ENCODE peak calls at places on chromosomes 7 and 10, in eight cellular contexts. C, U, I, T, O, E, G and F are unnamed samples. For H3K4me1, the result is how much of the 10 kb centered on the place peaks cover.

GRCh38 chr7:100367676-100368613 is 5.3 kb upstream of the PILRA start:
- DNase-seq in I (no peak), U (no peak), C (no peak), E (no peak), G (peak), T (no peak), O (no peak), F (peak)

GRCh38 chr7:119252962-119253361 is 1020.0 kb upstream of the KCND2 start:
- DNase-seq in E (no peak), O (no peak), U (no peak), T (no peak), G (no peak), I (no peak), C (no peak), F (no peak)

GRCh38 chr7:391411-391951 is 101.5 kb downstream of the FOXL3 start:
- DNase-seq in O (peak), I (no peak), G (peak), T (peak), C (no peak), E (no peak), U (no peak), F (no peak)

GRCh38 chr10:72089618-72090017 is 1.3 kb upstream of the SPOCK2 start:
- DNase-seq in G (no peak), T (no peak), C (no peak), O (peak), E (no peak), U (no peak), I (no peak), F (peak)

GRCh38 chr7:92292981-92293380 is 47.2 kb downstream of the ANKIB1 start:
- DNase-seq in T (no peak), C (no peak), O (no peak), U (no peak), I (no peak), E (no peak), G (no peak), F (no peak)

GRCh38 chr7:98251251-98251843 is 685 bp downstream of the TECPR1 start:
- DNase-seq in U (no peak), T (peak), G (peak), I (peak), O (no peak), E (peak), C (peak), F (peak)

GRCh38 chr7:82906502-82906901 is 256.2 kb downstream of the PCLO start:
- DNase-seq in O (no peak), U (no peak), G (no peak), I (no peak), T (no peak), E (no peak), C (no peak), F (no peak)

GRCh38 chr7:32051128-32051527 is 19.1 kb downstream of the PDE1C start:
- DNase-seq in U (no peak), O (no peak), C (no peak), E (no peak), G (no peak), T (no peak), I (no peak), F (no peak)

GRCh38 chr10:34047389-34047788 is 712.9 kb upstream of the NRP1 start:
- DNase-seq in G (no peak), C (no peak), E (no peak), I (no peak), O (no peak), T (no peak), U (no peak), F (no peak)

GRCh38 chr7:107035446-107035845 is 9.1 kb upstream of the PRKAR2B start:
- DNase-seq in T (no peak), G (no peak), C (no peak), I (peak), U (no peak), E (no peak), O (no peak), F (no peak)

GRCh38 chr7:117157121-117157870 is 165.6 kb downstream of the WNT2 start:
- DNase-seq in U (no peak), C (peak), G (no peak), I (peak), O (no peak), E (no peak), T (no peak), F (no peak)

GRCh38 chr7:54355842-54356241 is 186.3 kb upstream of the VSTM2A start:
- DNase-seq in I (no peak), C (no peak), O (no peak), E (no peak), U (no peak), T (no peak), G (no peak), F (no peak)

GRCh38 chr7:29287366-29287765 is 92.8 kb downstream of the CHN2 start:
- DNase-seq in G (no peak), C (no peak), E (no peak), T (no peak), I (peak), O (no peak), U (peak), F (no peak)

GRCh38 chr10:70540089-70540788 is 61.7 kb downstream of the PALD1 start:
- DNase-seq in C (no peak), U (no peak), G (no peak), O (no peak), T (no peak), I (peak), E (peak), F (no peak)

GRCh38 chr7:131031100-131031868 is 296.4 kb upstream of the MKLN1 start:
- DNase-seq in G (no peak), E (no peak), I (no peak), O (no peak), C (no peak), U (no peak), T (no peak), F (no peak)

GRCh38 chr7:127897704-127898454 is 133.4 kb downstream of the LRRC4 start:
- DNase-seq in I (peak), O (no peak), E (no peak), U (no peak), G (no peak), T (no peak), C (no peak), F (no peak)

GRCh38 chr7:55533050-55533728 is 39.1 kb downstream of the VOPP1 start:
- DNase-seq in U (no peak), E (no peak), I (peak), C (peak), G (peak), O (no peak), T (no peak), F (peak)

GRCh38 chr10:20233423-20233822 is 417.2 kb downstream of the PLXDC2 start:
- DNase-seq in I (no peak), E (peak), G (no peak), U (no peak), O (no peak), C (no peak), T (no peak), F (no peak)

GRCh38 chr10:21509391-21510217 is 15.9 kb downstream of the SKIDA1 start:
- DNase-seq in G (peak), I (no peak), T (no peak), C (no peak), E (peak), O (no peak), U (no peak), F (no peak)

GRCh38 chr7:116447980-116448839 is 51.3 kb upstream of the CAV2 start:
- DNase-seq in G (no peak), E (no peak), C (no peak), I (no peak), O (no peak), U (no peak), T (no peak), F (no peak)

GRCh38 chr7:100066953-100067352 is 14.6 kb downstream of the ZNF3 start:
- DNase-seq in G (no peak), E (no peak), T (no peak), U (no peak), I (no peak), C (no peak), O (no peak), F (no peak)

GRCh38 chr7:77399838-77400237 is 16.3 kb downstream of the GSAP start:
- DNase-seq in C (no peak), U (no peak), E (no peak), I (no peak), T (no peak), O (no peak), G (no peak), F (no peak)

GRCh38 chr7:92421676-92422435 is 25.4 kb upstream of the GATAD1 start:
- DNase-seq in C (no peak), T (no peak), E (no peak), G (no peak), I (no peak), O (no peak), U (no peak), F (no peak)

GRCh38 chr10:92238586-92239098 is 52.2 kb downstream of the CPEB3 start:
- DNase-seq in E (peak), U (no peak), C (peak), T (peak), I (no peak), O (peak), G (no peak), F (peak)

GRCh38 chr10:92239185-92239599 is 51.7 kb downstream of the CPEB3 start:
- DNase-seq in T (peak), U (no peak), E (peak), C (no peak), G (no peak), O (no peak), I (no peak), F (no peak)

GRCh38 chr10:92240289-92241157 is 50.4 kb downstream of the CPEB3 start:
- DNase-seq in T (peak), U (no peak), I (peak), O (peak), E (peak), G (peak), C (peak), F (peak)

GRCh38 chr10:92239600-92240288 is 51.1 kb downstream of the CPEB3 start:
- DNase-seq in T (peak), U (no peak), I (peak), C (peak), G (peak), O (peak), E (peak), F (peak)

DNA sequence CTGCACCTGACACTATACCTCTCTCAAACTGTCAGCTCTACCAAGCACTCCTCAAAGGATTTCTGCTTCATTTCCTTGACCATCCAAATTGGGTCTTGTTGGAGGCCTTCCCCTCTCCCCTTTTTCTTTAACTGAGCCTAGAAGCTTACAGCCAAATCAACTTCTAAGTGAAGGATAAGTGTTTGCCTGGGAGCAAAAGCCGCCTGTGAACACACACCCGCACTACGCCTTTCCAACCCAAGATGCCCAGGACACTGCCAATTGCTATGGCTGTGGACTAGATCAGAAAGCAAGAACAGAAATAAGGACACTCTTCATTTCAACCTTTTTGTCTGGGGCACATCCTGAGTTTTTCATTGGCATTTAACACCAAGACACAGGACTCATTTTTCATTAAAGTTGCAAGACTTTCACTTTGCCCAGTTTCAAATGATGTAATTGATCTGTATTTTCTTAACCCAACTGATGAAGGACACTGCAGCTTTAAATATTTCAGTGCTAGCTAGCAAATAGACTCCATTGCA is 52.8 kb downstream of the CPEB3 start:
- DNase-seq in T (no peak), O (no peak), G (no peak), E (no peak), U (no peak), C (peak), I (no peak), F (no peak)
- H3K27ac ChIP-seq in T (peak), O (peak), G (peak), E (no peak), U (no peak), C (no peak), I (no peak), F (peak)

GRCh38 chr10:69464801-69465401 is 13.6 kb downstream of the TSPAN15 start:
- DNase-seq in I (no peak), G (peak), T (no peak), U (no peak), E (no peak), O (no peak), C (peak), F (peak)
- H3K4me1 ChIP-seq in I (half or more), G (half or more), T (under half), U (under half), E (under half), O (under half), C (half or more), F (under half)

DNA sequence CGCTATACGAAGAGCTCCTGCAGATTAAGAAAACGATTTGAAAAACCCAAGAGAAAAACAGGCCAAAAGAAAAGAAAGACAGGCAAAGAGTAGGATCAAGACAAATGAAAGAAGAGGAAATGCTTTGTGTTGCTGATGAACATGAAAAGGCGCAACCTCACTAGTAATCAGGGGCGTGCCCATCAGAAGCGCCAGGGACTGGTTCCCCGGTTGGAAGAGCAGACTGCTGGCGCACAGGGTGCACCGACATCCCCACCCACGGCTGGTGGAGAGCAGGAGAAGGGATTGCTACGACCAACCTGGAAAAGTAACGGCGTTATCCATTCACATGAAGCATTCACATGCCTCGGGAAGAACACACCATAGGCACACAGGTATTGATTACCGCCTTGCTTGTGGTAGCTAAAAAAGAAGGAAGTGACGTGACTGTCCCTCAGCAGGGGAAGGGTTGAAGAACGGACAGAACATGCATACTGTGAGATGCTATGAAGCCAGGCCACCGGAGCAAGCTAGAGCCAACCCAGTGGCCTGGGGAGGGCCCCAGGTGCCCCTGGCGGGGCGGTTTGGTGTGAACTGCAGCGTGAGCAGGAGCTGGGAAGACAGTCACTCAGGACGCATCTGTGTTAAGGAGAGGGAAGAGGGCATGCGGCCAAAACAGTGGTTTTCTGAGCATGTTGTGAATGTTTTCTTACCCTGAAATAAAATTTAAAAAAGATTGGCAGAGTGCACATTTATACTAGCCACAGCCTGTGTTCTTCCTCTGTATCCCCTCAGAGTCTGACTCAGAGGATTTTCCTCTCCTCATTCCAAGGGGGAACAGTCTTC is 18.3 kb downstream of the AGAP3 start:
- DNase-seq in I (peak), C (no peak), E (peak), U (no peak), T (no peak), O (no peak), G (no peak), F (no peak)
- TF ChIP-seq POLR2AphosphoS5 in I (no peak), C (no peak), E (peak), U (no peak), T (no peak), O (no peak), G (no peak), F (no peak)

DNA sequence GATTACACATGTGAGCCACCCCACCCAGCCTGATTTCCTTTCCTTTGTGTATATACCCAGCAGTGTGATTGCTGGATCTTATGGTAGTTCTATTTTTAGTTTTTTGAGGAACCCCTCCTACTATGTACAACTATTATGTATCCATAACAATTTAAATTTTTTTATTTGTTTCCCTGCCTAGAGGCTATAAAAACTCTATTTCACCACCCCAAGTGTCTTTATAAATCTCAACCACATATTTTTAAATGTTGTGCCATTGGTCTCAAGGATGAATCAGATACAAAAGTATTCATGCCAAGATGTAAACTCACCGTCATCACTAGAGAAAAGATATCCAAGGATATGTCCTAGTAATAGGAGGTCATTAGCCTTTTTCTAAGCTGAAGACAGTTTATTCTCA is 29.2 kb downstream of the COL1A2 start:
- DNase-seq in U (no peak), T (no peak), G (no peak), C (no peak), I (no peak), E (no peak), O (no peak), F (no peak)
- H3K27ac ChIP-seq in U (no peak), T (no peak), G (no peak), C (no peak), I (no peak), E (no peak), O (peak), F (peak)

GRCh38 chr10:118957141-118957825 is 72.2 kb upstream of the NANOS1 start:
- DNase-seq in G (no peak), U (no peak), E (no peak), I (no peak), T (no peak), C (no peak), O (peak), F (no peak)
- H3K4me1 ChIP-seq in G (under half), U (under half), E (under half), I (under half), T (under half), C (under half), O (under half), F (under half)

DNA sequence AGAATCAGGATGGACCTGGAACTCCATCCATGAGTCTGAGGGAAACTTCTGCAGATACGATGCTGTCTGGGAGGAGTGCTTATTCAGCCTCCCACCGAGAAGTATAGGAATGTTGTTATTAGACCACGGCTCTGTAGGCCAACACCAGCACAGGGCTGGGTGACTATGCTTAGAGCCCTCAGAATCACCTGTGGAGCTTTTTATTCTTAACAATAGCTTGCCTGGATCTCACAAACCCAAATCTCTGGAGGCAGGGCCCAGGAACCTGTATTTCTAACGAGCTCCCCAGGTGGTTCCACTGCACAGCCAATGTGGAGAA is 55.6 kb upstream of the ARID5B start:
- DNase-seq in T (no peak), I (no peak), U (no peak), G (no peak), O (no peak), C (no peak), E (no peak), F (no peak)
- TF ChIP-seq POLR2AphosphoS5 in T (no peak), I (no peak), U (no peak), G (no peak), O (no peak), C (no peak), E (no peak), F (no peak)

GRCh38 chr10:100535338-100535714 is 417 bp upstream of the HIF1AN start:
- DNase-seq in C (no peak), E (no peak), U (no peak), I (no peak), T (no peak), O (no peak), G (no peak), F (no peak)
- H3K27ac ChIP-seq in C (peak), E (no peak), U (no peak), I (no peak), T (no peak), O (no peak), G (peak), F (peak)

GRCh38 chr7:35717013-35717412 is 22.1 kb upstream of the HERPUD2 start:
- DNase-seq in G (no peak), E (no peak), T (no peak), U (no peak), C (no peak), O (no peak), I (no peak), F (no peak)
- H3K4me1 ChIP-seq in G (under half), E (under half), T (under half), U (under half), C (under half), O (under half), I (under half), F (under half)

DNA sequence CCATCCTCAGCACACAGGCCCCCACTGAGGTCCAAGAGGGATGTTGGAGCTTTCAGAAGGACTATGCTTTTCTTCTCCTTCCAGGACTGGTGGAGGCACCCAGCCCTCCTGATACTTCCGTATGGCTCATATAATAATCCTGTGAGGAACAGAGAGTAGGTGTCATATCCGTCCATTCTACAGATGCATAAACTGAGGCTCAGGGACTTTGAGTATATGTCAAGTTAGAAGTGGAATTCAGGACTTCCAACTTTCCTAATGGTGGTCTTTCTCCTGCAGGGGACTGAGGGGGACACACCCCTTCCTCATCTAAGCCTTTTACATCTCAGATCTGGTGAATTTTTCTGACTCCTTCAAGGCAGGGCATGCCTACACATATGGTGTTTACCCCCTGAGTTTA is 153.7 kb downstream of the RPS24 start:
- DNase-seq in T (no peak), I (no peak), E (no peak), G (peak), O (no peak), U (no peak), C (no peak), F (no peak)
- TF ChIP-seq POLR2AphosphoS5 in T (no peak), I (no peak), E (no peak), G (no peak), O (no peak), U (no peak), C (no peak), F (no peak)

GRCh38 chr10:75397571-75397921 is 4.0 kb downstream of the ZNF503 start:
- DNase-seq in I (peak), U (no peak), C (no peak), G (no peak), T (peak), E (peak), O (no peak), F (no peak)
- H3K27ac ChIP-seq in I (no peak), U (peak), C (peak), G (peak), T (peak), E (no peak), O (peak), F (peak)